ENCODE peak calls at places on chromosomes 7 and 10, in seven cellular contexts. K, E, J, M, X, B and I are unnamed samples.

GRCh38 chr10:119353438-119353837 is 146.1 kb downstream of the GRK5 start:
- DNase-seq in K (no peak), E (no peak), J (no peak), M (no peak), X (no peak), B (no peak), I (no peak)

GRCh38 chr10:103618575-103619423 is 125.3 kb downstream of the NEURL1 start:
- DNase-seq in K (peak), E (peak), J (no peak), M (no peak), X (no peak), B (no peak), I (peak)

GRCh38 chr7:132245539-132245938 is 330.7 kb downstream of the PLXNA4 start:
- DNase-seq in K (no peak), E (no peak), J (no peak), M (no peak), X (no peak), B (no peak), I (no peak)

GRCh38 chr7:16804674-16805439 is at the start of gene AGR2:
- DNase-seq in K (no peak), E (no peak), J (no peak), M (no peak), X (no peak), B (no peak), I (no peak)

GRCh38 chr7:146499970-146500369 is 383.4 kb downstream of the CNTNAP2 start:
- DNase-seq in K (no peak), E (no peak), J (no peak), M (no peak), X (no peak), B (no peak), I (no peak)

GRCh38 chr10:126813432-126813831 is 91.8 kb upstream of the DOCK1 start:
- DNase-seq in K (no peak), E (no peak), J (no peak), M (no peak), X (no peak), B (no peak), I (no peak)

GRCh38 chr10:105758209-105758998 is 1117.3 kb downstream of the SORCS3 start:
- DNase-seq in K (no peak), E (no peak), J (no peak), M (no peak), X (no peak), B (no peak), I (no peak)

GRCh38 chr7:10977113-10977512 is 3.4 kb downstream of the PHF14 start:
- DNase-seq in K (no peak), E (no peak), J (no peak), M (no peak), X (no peak), B (no peak), I (no peak)

GRCh38 chr7:1994931-1995330 is 237.8 kb downstream of the MAD1L1 start:
- DNase-seq in K (no peak), E (no peak), J (no peak), M (no peak), X (no peak), B (no peak), I (no peak)

GRCh38 chr7:130486963-130487324 is 4.9 kb upstream of the MEST start:
- DNase-seq in K (no peak), E (no peak), J (no peak), M (no peak), X (no peak), B (no peak), I (no peak)